ENCODE peak calls at places on chromosomes 12 and 14, in four cellular contexts. S, E, O and M are unnamed samples. For H3K27me3, the result is how much of the 10 kb centered on the place peaks cover.

GRCh38 chr12:94277426-94278000 is 129.1 kb downstream of the PLXNC1 start:
- DNase-seq in S (peak), E (peak), O (no peak), M (no peak)

GRCh38 chr12:111503116-111503515 is 96.0 kb downstream of the ATXN2 start:
- DNase-seq in S (no peak), E (no peak), O (no peak), M (no peak)

GRCh38 chr14:50353126-50353525 is 41.0 kb downstream of the DMAC2L start:
- DNase-seq in S (no peak), E (no peak), O (no peak), M (no peak)

GRCh38 chr14:53715390-53715730 is 241.3 kb downstream of the BMP4 start:
- DNase-seq in S (no peak), E (no peak), O (no peak), M (peak)

GRCh38 chr14:99862111-99862510 is 68.9 kb downstream of the EML1 start:
- DNase-seq in S (no peak), E (peak), O (no peak), M (no peak)

GRCh38 chr14:28301179-28301578 is 465.4 kb upstream of the FOXG1 start:
- DNase-seq in S (no peak), E (no peak), O (no peak), M (no peak)

GRCh38 chr14:85512491-85512890 is 17.5 kb upstream of the FLRT2 start:
- DNase-seq in S (no peak), E (no peak), O (no peak), M (no peak)

GRCh38 chr14:89849931-89850330 is 104.6 kb downstream of the EFCAB11 start:
- DNase-seq in S (no peak), E (no peak), O (no peak), M (no peak)

GRCh38 chr14:68824517-68825347 is 31.9 kb upstream of the ZFP36L1 start:
- DNase-seq in S (peak), E (peak), O (peak), M (no peak)

GRCh38 chr14:61561144-61561543 is 134.2 kb upstream of the HIF1A start:
- DNase-seq in S (no peak), E (peak), O (no peak), M (no peak)

GRCh38 chr12:50505386-50505827 is 622 bp downstream of the DIP2B start:
- DNase-seq in S (peak), E (peak), O (no peak), M (no peak)

GRCh38 chr14:55699131-55700057 is 119.4 kb downstream of the KTN1 start:
- DNase-seq in S (no peak), E (peak), O (peak), M (no peak)

GRCh38 chr14:75542585-75543091 is 20.4 kb downstream of the BATF start:
- DNase-seq in S (no peak), E (no peak), O (no peak), M (no peak)

GRCh38 chr14:61527325-61528100 is 167.8 kb upstream of the HIF1A start:
- DNase-seq in S (no peak), E (peak), O (no peak), M (no peak)

GRCh38 chr14:85172889-85173458 is 357.0 kb upstream of the FLRT2 start:
- DNase-seq in S (no peak), E (no peak), O (no peak), M (no peak)

GRCh38 chr12:95022477-95022876 is 19.0 kb upstream of the NDUFA12 start:
- DNase-seq in S (no peak), E (no peak), O (no peak), M (no peak)

GRCh38 chr14:60563113-60563512 is 54.2 kb downstream of the SIX6 start:
- DNase-seq in S (no peak), E (no peak), O (no peak), M (peak)

DNA sequence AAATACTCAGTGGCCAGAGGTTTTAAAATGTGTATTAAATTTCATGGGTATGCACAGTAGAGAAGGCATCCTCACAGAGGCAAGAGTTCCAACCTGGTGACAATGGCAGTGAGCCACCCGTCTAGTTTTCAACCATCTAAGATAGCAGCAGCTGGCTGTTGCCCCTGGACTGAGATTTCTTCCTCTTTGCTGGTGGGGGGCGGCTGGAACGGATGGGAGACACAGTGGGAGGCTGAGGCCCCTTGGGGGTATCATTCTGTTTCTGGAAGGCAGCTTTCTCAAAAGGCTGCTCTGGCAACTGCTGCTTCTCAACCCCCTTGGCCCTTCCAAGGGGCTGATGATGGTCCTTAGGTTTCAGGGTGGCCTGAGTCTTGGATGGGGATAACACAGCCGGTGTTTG is 1.0 kb upstream of the IFFO1 start:
- DNase-seq in S (no peak), E (peak), O (no peak), M (no peak)
- H3K27me3 ChIP-seq in S (under half), E (under half), O (under half), M (under half)

GRCh38 chr12:46503637-46504036 is 131.1 kb upstream of the SLC38A2 start:
- DNase-seq in S (no peak), E (no peak), O (no peak), M (no peak)

GRCh38 chr12:46499226-46499625 is 126.7 kb upstream of the SLC38A2 start:
- DNase-seq in S (no peak), E (no peak), O (no peak), M (no peak)

GRCh38 chr12:46499901-46500300 is 127.3 kb upstream of the SLC38A2 start:
- DNase-seq in S (no peak), E (no peak), O (no peak), M (no peak)

GRCh38 chr12:46497739-46498138 is 125.2 kb upstream of the SLC38A2 start:
- DNase-seq in S (no peak), E (no peak), O (no peak), M (no peak)

GRCh38 chr12:46500673-46501072 is 128.1 kb upstream of the SLC38A2 start:
- DNase-seq in S (no peak), E (no peak), O (no peak), M (no peak)
- H3K4me3 ChIP-seq in S (no peak), E (no peak), O (no peak), M (no peak)

GRCh38 chr12:98644433-98644711 is 216 bp downstream of the IKBIP start:
- DNase-seq in S (no peak), E (peak), O (no peak), M (no peak)
- TF ChIP-seq CTCF in S (no peak), E (no peak), O (peak), M (no peak)

GRCh38 chr12:114695305-114695592 is 11.3 kb upstream of the TBX3 start:
- DNase-seq in S (no peak), E (peak), O (no peak), M (no peak)
- H3K27me3 ChIP-seq in S (under half), E (half or more), O (under half), M (under half)

GRCh38 chr14:37512173-37512572 is 82.9 kb downstream of the FOXA1 start:
- DNase-seq in S (no peak), E (no peak), O (no peak), M (no peak)
- H3K4me3 ChIP-seq in S (no peak), E (no peak), O (no peak), M (no peak)

GRCh38 chr12:7907009-7907408 is 29.0 kb downstream of the SLC2A3 start:
- DNase-seq in S (no peak), E (no peak), O (peak), M (no peak)
- TF ChIP-seq CTCF in S (no peak), E (peak), O (peak), M (peak)

DNA sequence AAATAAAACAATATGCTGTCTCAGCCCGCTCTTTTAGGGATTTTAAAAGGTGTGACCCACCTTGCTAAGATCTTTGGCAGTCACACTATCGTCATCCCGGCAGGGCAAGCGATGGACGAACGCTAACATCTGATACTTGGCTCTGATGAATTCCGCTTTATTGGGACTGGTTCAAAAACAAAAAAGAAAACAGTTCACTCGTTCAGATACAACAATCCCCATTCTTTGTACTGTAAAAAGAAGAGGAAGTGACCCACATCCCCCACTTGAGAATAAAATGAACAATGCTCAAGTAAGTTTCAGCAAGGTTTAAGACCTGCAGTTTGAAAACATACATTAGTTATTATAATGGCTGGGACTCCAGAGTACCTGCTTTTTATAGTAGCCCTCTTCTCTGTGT is 7.3 kb downstream of the GIT2 start:
- DNase-seq in S (no peak), E (peak), O (no peak), M (no peak)
- H3K27me3 ChIP-seq in S (under half), E (under half), O (under half), M (under half)

DNA sequence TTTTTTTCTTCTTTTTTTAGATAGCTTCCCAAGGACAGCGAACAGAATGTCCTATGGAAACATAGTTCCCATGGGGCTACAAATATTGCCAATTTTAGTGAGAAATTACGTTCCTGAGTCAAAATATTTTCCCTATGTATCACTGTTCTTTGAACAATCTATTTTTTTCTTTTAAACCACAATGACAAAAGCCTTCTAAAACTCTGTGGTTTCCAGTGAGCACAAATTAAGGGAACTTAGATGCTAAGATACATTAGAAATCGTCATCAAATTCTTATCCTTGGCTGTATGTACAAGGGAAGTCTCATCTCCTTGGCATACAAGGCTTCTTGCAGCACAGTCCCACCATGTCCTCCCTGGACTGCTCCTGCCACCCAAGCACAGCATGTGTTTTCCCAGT is 17.9 kb downstream of the CPM start:
- DNase-seq in S (no peak), E (no peak), O (no peak), M (peak)
- H3K4me3 ChIP-seq in S (no peak), E (no peak), O (no peak), M (no peak)

GRCh38 chr12:117236456-117237001 is 46.3 kb upstream of the FBXO21 start:
- DNase-seq in S (peak), E (peak), O (peak), M (no peak)

GRCh38 chr12:117240356-117240755 is 50.1 kb upstream of the FBXO21 start:
- DNase-seq in S (no peak), E (no peak), O (no peak), M (no peak)

GRCh38 chr12:117243488-117243887 is 53.2 kb upstream of the FBXO21 start:
- DNase-seq in S (no peak), E (no peak), O (no peak), M (no peak)

GRCh38 chr12:117241697-117242096 is 51.4 kb upstream of the FBXO21 start:
- DNase-seq in S (no peak), E (no peak), O (no peak), M (no peak)
- TF ChIP-seq CTCF in S (no peak), E (no peak), O (no peak), M (no peak)

DNA sequence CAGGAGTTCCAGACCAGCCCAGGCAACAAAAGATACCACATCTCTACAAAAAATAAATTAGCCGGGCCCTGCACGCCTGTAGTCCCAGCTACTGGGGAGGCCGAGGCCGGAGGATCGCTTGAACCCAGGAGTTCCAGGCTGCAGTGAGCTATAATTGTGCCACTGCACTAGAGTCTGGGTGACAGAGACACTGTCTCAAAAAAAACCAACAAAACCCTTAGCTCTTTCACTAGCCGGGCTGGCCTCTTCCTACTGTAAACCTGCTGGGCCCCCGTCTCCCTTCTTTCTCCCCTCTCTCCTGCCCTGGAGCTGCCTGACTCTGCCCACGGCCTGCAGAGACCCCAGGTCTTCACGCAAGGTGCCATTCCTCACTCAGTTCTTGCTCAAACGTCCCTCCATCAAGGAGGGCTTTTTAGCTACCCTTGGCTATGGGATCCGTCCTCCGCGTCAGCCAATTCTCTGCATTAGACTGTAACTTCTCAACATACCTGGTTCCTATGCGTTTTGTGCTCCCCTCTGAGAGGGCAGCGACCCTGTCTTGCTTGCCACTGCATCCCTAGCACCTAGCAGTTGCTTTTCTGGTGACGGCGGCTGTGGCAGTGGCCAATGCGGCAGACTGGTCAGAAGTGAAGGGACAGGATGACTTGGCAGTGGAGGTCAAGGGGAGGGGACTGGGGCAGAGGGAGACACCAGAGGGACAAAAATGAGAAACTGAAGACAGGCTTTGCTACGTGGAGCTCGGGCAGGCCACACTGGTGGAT is 1.5 kb downstream of the B3GNT4 start:
- DNase-seq in S (no peak), E (peak), O (no peak), M (no peak)
- H3K27me3 ChIP-seq in S (under half), E (under half), O (under half), M (under half)